ENCODE peak calls at places on chromosome 6, in four cellular contexts. H is GM12878, M is HepG2, C is K562. J is an unnamed sample.

GRCh38 chr6:16594849-16595248 is 166.4 kb downstream of the ATXN1 start:
- DNase-seq in H (no peak), M (no peak), C (no peak), J (no peak)

GRCh38 chr6:447381-448165 is 56.0 kb downstream of the IRF4 start:
- DNase-seq in C (no peak), M (no peak), H (no peak), J (no peak)

GRCh38 chr6:142827356-142827755 is 117.6 kb downstream of the HIVEP2 start:
- DNase-seq in C (no peak), H (no peak), M (no peak), J (no peak)

GRCh38 chr6:169869301-169869700 is 117.9 kb downstream of the ERMARD start:
- DNase-seq in M (no peak), H (no peak), C (no peak), J (no peak)

GRCh38 chr6:11263185-11263817 is 30.8 kb upstream of the NEDD9 start:
- DNase-seq in M (peak), H (no peak), C (no peak), J (no peak)

GRCh38 chr6:123171341-123171740 is 175.3 kb downstream of the CLVS2 start:
- DNase-seq in C (no peak), H (no peak), M (no peak), J (no peak)

GRCh38 chr6:3026811-3027626 is 27.3 kb downstream of the NQO2 start:
- DNase-seq in M (no peak), H (peak), C (peak), J (no peak)

GRCh38 chr6:115706324-115706723 is 354.4 kb downstream of the FRK start:
- DNase-seq in M (peak), C (no peak), H (no peak), J (no peak)

GRCh38 chr6:7108964-7109836 is 1.4 kb downstream of the RREB1 start:
- DNase-seq in M (peak), H (no peak), C (peak), J (peak)

GRCh38 chr6:64280569-64280968 is 645.0 kb downstream of the PHF3 start:
- DNase-seq in M (peak), C (no peak), H (no peak), J (peak)

GRCh38 chr6:37516076-37516919 is 16.6 kb upstream of the CCDC167 start:
- DNase-seq in C (no peak), M (peak), H (peak), J (no peak)

GRCh38 chr6:168261234-168261633 is 58.3 kb downstream of the DACT2 start:
- DNase-seq in C (no peak), H (no peak), M (no peak), J (no peak)

GRCh38 chr6:30074331-30075093 is 1.1 kb downstream of the RNF39 start:
- DNase-seq in C (no peak), M (no peak), H (no peak), J (no peak)

GRCh38 chr6:75608304-75608703 is 6.6 kb downstream of the SENP6 start:
- DNase-seq in C (no peak), H (no peak), M (no peak), J (no peak)

GRCh38 chr6:83463886-83464285 is 33.0 kb upstream of the ME1 start:
- DNase-seq in M (no peak), C (no peak), H (no peak), J (no peak)

GRCh38 chr6:19838442-19839236 is 1.5 kb downstream of the ID4 start:
- DNase-seq in H (no peak), C (no peak), M (peak), J (peak)

GRCh38 chr6:39599341-39599740 is 125.9 kb downstream of the KIF6 start:
- DNase-seq in M (no peak), C (no peak), H (no peak), J (no peak)

GRCh38 chr6:14305131-14305530 is 187.6 kb downstream of the CD83 start:
- DNase-seq in M (no peak), C (no peak), H (no peak), J (no peak)

GRCh38 chr6:43817192-43817591 is 47.2 kb downstream of the VEGFA start:
- DNase-seq in C (peak), M (peak), H (no peak), J (peak)

GRCh38 chr6:89139509-89140346 is 6.1 kb upstream of the PM20D2 start:
- DNase-seq in H (no peak), M (no peak), C (no peak), J (no peak)

GRCh38 chr6:98946266-98946817 is 1.4 kb downstream of the FBXL4 start:
- DNase-seq in M (no peak), H (no peak), C (no peak), J (no peak)

GRCh38 chr6:8131265-8131897 is 29.0 kb upstream of the EEF1E1 start:
- DNase-seq in H (no peak), C (peak), M (peak), J (peak)

GRCh38 chr6:33320315-33321181 is 3.0 kb upstream of the ZBTB22 start:
- DNase-seq in M (no peak), C (no peak), H (no peak), J (no peak)

GRCh38 chr6:81901589-81901988 is 149.1 kb upstream of the TENT5A start:
- DNase-seq in M (no peak), H (no peak), C (no peak), J (no peak)

GRCh38 chr6:30556714-30556963 is 350 bp upstream of the GNL1 start:
- DNase-seq in C (no peak), H (no peak), M (no peak), J (no peak)

GRCh38 chr6:39268721-39269120 is 39.4 kb upstream of the KCNK5 start:
- DNase-seq in M (no peak), H (no peak), C (no peak), J (no peak)

GRCh38 chr6:37630281-37630799 is 67.3 kb downstream of the MDGA1 start:
- DNase-seq in H (no peak), M (peak), C (no peak), J (no peak)

GRCh38 chr6:108588586-108588985 is 27.9 kb downstream of the FOXO3 start:
- DNase-seq in C (no peak), H (no peak), M (no peak), J (no peak)

GRCh38 chr6:71394001-71394432 is 105.4 kb downstream of the OGFRL1 start:
- DNase-seq in H (no peak), M (no peak), C (no peak), J (no peak)

DNA sequence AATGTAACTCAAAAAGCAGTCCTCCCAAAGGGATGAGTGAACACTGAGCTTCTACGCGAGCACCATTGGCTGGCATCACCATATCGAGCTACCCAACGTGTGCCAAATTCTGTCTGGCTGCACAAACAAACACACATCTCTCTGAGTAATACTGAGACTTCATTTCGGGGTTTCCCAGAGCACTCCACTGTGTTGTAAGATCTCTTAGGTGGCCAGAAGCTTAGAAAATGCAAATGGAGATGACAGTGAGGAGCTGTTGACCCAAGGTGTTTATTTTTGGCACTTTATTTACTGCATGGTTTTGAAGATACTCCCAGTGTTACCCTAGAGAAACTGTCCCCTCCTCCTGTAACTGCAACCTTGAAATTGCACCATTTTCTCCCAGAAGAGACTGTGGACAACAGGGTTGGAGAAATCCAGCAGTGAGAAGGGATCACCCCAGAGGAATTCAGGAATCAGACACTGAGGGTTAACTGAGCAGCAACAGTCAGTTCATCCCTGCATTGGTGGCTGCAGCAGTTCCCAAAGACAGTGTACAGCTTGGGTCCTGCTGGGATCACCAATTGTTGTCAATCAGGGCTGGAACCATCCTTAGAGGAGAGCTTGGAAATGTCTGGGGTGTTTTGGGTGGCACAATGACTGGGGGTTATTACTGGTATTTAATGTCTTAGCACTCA is 1.0 kb upstream of the RIPOR2 start:
- DNase-seq in M (no peak), C (no peak), H (peak), J (no peak)
- TF ChIP-seq FOXM1 in M (no peak), C (no peak), H (peak), J (no peak)

GRCh38 chr6:136037246-136037884 is 185.9 kb downstream of the PDE7B start:
- DNase-seq in C (no peak), M (no peak), H (no peak), J (no peak)

GRCh38 chr6:136038531-136038930 is 187.0 kb downstream of the PDE7B start:
- DNase-seq in C (no peak), M (no peak), H (no peak), J (no peak)

GRCh38 chr6:136039185-136039584 is 187.7 kb downstream of the PDE7B start:
- DNase-seq in C (no peak), M (no peak), H (no peak), J (no peak)

GRCh38 chr6:136036601-136037000 is 185.1 kb downstream of the PDE7B start:
- DNase-seq in M (no peak), C (no peak), H (no peak), J (no peak)

DNA sequence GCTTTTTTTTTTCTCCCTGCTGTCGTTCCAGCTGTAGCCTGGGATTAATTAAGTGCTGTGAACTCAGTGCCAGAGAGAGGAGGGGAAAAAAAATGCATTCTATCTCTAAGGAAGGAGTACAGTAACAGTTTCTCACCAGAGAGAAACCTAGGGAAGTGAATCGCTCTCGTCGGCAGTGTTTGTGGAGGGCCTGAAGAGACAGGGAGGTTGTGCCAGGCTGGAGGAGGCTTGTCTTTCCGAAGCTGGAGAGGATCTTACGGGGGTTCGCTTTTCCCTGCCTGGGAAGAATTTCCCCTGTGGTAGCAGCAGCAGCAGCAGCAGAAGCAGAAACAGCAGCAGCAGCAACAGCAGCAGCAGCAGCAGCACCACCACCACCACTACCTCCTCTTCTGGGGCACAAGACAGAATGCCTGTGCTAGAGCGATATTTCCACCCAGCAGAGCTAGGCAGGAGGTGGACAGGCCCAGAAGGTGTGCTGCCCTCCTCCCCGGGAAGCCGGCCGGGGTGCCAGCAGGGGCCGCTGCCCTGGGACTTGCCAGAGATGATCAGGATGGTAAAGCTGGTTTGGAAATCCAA is 186.5 kb downstream of the PDE7B start:
- DNase-seq in H (no peak), C (no peak), M (no peak), J (no peak)
- TF ChIP-seq TARDBP in H (no peak), C (no peak), M (no peak), J (no peak)

GRCh38 chr6:91105532-91105931 is 518.7 kb upstream of the MAP3K7 start:
- DNase-seq in C (no peak), M (no peak), H (no peak), J (no peak)
- TF ChIP-seq SP1 in C (no peak), M (no peak), H (no peak), J (no peak)

DNA sequence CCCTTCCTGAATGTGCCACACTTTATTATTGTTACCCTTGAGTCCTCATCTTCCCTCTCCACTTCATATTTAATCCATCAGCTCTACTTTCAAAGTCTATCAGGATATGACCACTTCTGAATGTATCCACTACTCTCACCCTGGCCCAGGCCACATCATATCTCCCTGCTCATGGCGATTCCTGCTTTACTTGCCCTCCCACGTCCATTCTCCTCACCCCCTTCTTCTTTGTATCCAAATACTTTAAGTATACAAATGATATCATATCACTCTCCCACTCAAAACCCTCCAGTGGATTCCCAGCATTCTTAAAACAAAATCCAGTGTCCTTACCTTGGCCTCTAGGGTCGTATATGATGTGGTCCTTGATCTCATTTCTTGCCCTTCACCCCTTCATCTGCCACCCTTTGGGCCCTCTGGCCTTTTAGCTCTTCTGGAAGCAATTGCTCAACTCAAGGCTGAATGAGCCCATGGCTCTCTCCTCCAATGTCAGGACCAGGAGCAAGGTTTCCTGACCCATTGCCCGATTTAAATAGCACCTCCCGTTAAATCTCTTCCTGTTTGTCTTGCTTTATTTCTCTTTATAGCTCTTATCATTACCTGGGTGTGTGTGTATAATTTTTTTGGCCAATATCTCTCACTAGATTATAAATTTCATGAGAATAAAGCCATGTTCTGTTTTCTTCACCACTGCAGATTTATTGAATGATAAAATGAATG is 205.9 kb upstream of the ECI2 start:
- DNase-seq in H (no peak), C (no peak), M (no peak), J (no peak)
- TF ChIP-seq FOXM1 in H (no peak), C (no peak), M (no peak), J (no peak)